ENCODE peak calls at places on chromosome 17, in ten cellular contexts. One of them, this sample, is unnamed.

GRCh38 chr17:19309701-19310100 is 52.8 kb downstream of the B9D1 start:
- DNase-seq in transverse colon: no peak
- DNase-seq in upper lobe of left lung: no peak
- DNase-seq in GM23338: no peak
- DNase-seq in HL-60: no peak
- DNase-seq in stomach: no peak
- DNase-seq in sigmoid colon: peak
- DNase-seq in H1: no peak
- DNase-seq in suprapubic skin: no peak
- DNase-seq in prostate gland: no peak
- DNase-seq in this sample: peak

GRCh38 chr17:11558681-11559234 is 39.5 kb upstream of the DNAH9 start:
- DNase-seq in transverse colon: no peak
- DNase-seq in upper lobe of left lung: no peak
- DNase-seq in GM23338: no peak
- DNase-seq in HL-60: no peak
- DNase-seq in stomach: no peak
- DNase-seq in sigmoid colon: no peak
- DNase-seq in H1: no peak
- DNase-seq in suprapubic skin: no peak
- DNase-seq in prostate gland: no peak
- DNase-seq in this sample: no peak

GRCh38 chr17:40542562-40543411 is 22.5 kb downstream of the CCR7 start:
- DNase-seq in transverse colon: peak
- DNase-seq in upper lobe of left lung: no peak
- DNase-seq in GM23338: no peak
- DNase-seq in HL-60: no peak
- DNase-seq in stomach: peak
- DNase-seq in sigmoid colon: peak
- DNase-seq in H1: no peak
- DNase-seq in suprapubic skin: peak
- DNase-seq in prostate gland: no peak
- DNase-seq in this sample: peak

GRCh38 chr17:60352569-60352968 is 39.4 kb downstream of the USP32 start:
- DNase-seq in transverse colon: no peak
- DNase-seq in upper lobe of left lung: no peak
- DNase-seq in GM23338: no peak
- DNase-seq in HL-60: no peak
- DNase-seq in stomach: no peak
- DNase-seq in sigmoid colon: no peak
- DNase-seq in H1: no peak
- DNase-seq in suprapubic skin: no peak
- DNase-seq in prostate gland: no peak
- DNase-seq in this sample: no peak

GRCh38 chr17:30454635-30455034 is 22.6 kb upstream of the GOSR1 start:
- DNase-seq in transverse colon: no peak
- DNase-seq in upper lobe of left lung: no peak
- DNase-seq in GM23338: no peak
- DNase-seq in HL-60: peak
- DNase-seq in stomach: no peak
- DNase-seq in sigmoid colon: no peak
- DNase-seq in H1: no peak
- DNase-seq in suprapubic skin: no peak
- DNase-seq in prostate gland: no peak
- DNase-seq in this sample: no peak

GRCh38 chr17:4953461-4953961 is 2.6 kb downstream of the ENO3 start:
- DNase-seq in transverse colon: no peak
- DNase-seq in upper lobe of left lung: no peak
- DNase-seq in GM23338: no peak
- DNase-seq in HL-60: no peak
- DNase-seq in stomach: no peak
- DNase-seq in sigmoid colon: no peak
- DNase-seq in H1: no peak
- DNase-seq in suprapubic skin: no peak
- DNase-seq in prostate gland: no peak
- DNase-seq in this sample: no peak

GRCh38 chr17:50511058-50511457 is 2.8 kb downstream of the MYCBPAP start:
- DNase-seq in transverse colon: no peak
- DNase-seq in upper lobe of left lung: no peak
- DNase-seq in GM23338: no peak
- DNase-seq in HL-60: no peak
- DNase-seq in stomach: no peak
- DNase-seq in sigmoid colon: no peak
- DNase-seq in H1: no peak
- DNase-seq in suprapubic skin: no peak
- DNase-seq in prostate gland: no peak
- DNase-seq in this sample: peak

GRCh38 chr17:1177099-1177996 is 2.4 kb downstream of the ABR start:
- DNase-seq in transverse colon: no peak
- DNase-seq in upper lobe of left lung: no peak
- DNase-seq in GM23338: no peak
- DNase-seq in HL-60: no peak
- DNase-seq in stomach: no peak
- DNase-seq in sigmoid colon: no peak
- DNase-seq in H1: no peak
- DNase-seq in suprapubic skin: no peak
- DNase-seq in prostate gland: no peak
- DNase-seq in this sample: no peak

GRCh38 chr17:231966-232807 is 50.7 kb upstream of the DOC2B start:
- DNase-seq in transverse colon: peak
- DNase-seq in upper lobe of left lung: no peak
- DNase-seq in GM23338: no peak
- DNase-seq in HL-60: no peak
- DNase-seq in stomach: no peak
- DNase-seq in sigmoid colon: peak
- DNase-seq in H1: peak
- DNase-seq in suprapubic skin: peak
- DNase-seq in prostate gland: no peak
- DNase-seq in this sample: peak

GRCh38 chr17:68190495-68190894 is 57.3 kb upstream of the AMZ2 start:
- DNase-seq in transverse colon: no peak
- DNase-seq in upper lobe of left lung: no peak
- DNase-seq in GM23338: no peak
- DNase-seq in HL-60: no peak
- DNase-seq in stomach: no peak
- DNase-seq in sigmoid colon: no peak
- DNase-seq in H1: no peak
- DNase-seq in suprapubic skin: no peak
- DNase-seq in prostate gland: no peak
- DNase-seq in this sample: no peak

GRCh38 chr17:17542906-17543635 is 46.9 kb upstream of the RASD1 start:
- DNase-seq in transverse colon: no peak
- DNase-seq in upper lobe of left lung: peak
- DNase-seq in GM23338: no peak
- DNase-seq in HL-60: no peak
- DNase-seq in stomach: no peak
- DNase-seq in sigmoid colon: no peak
- DNase-seq in H1: no peak
- DNase-seq in suprapubic skin: no peak
- DNase-seq in prostate gland: no peak
- DNase-seq in this sample: no peak

GRCh38 chr17:8797621-8798175 is 1.5 kb downstream of the MFSD6L start:
- DNase-seq in transverse colon: no peak
- DNase-seq in upper lobe of left lung: peak
- DNase-seq in GM23338: no peak
- DNase-seq in HL-60: no peak
- DNase-seq in stomach: no peak
- DNase-seq in sigmoid colon: no peak
- DNase-seq in H1: peak
- DNase-seq in suprapubic skin: no peak
- DNase-seq in prostate gland: no peak
- DNase-seq in this sample: no peak

GRCh38 chr17:57834146-57834741 is 15.6 kb downstream of the MRPS23 start:
- DNase-seq in transverse colon: no peak
- DNase-seq in upper lobe of left lung: no peak
- DNase-seq in GM23338: peak
- DNase-seq in HL-60: no peak
- DNase-seq in stomach: peak
- DNase-seq in sigmoid colon: peak
- DNase-seq in H1: peak
- DNase-seq in suprapubic skin: no peak
- DNase-seq in prostate gland: peak
- DNase-seq in this sample: no peak

GRCh38 chr17:67759355-67760171 is 41.8 kb downstream of the NOL11 start:
- DNase-seq in transverse colon: peak
- DNase-seq in upper lobe of left lung: no peak
- DNase-seq in GM23338: no peak
- DNase-seq in HL-60: no peak
- DNase-seq in stomach: no peak
- DNase-seq in sigmoid colon: peak
- DNase-seq in H1: no peak
- DNase-seq in suprapubic skin: peak
- DNase-seq in prostate gland: no peak
- DNase-seq in this sample: peak

GRCh38 chr17:5592382-5592781 is 8.1 kb upstream of the NLRP1 start:
- DNase-seq in transverse colon: no peak
- DNase-seq in upper lobe of left lung: no peak
- DNase-seq in GM23338: peak
- DNase-seq in HL-60: no peak
- DNase-seq in stomach: no peak
- DNase-seq in sigmoid colon: no peak
- DNase-seq in H1: no peak
- DNase-seq in suprapubic skin: no peak
- DNase-seq in prostate gland: no peak
- DNase-seq in this sample: no peak

DNA sequence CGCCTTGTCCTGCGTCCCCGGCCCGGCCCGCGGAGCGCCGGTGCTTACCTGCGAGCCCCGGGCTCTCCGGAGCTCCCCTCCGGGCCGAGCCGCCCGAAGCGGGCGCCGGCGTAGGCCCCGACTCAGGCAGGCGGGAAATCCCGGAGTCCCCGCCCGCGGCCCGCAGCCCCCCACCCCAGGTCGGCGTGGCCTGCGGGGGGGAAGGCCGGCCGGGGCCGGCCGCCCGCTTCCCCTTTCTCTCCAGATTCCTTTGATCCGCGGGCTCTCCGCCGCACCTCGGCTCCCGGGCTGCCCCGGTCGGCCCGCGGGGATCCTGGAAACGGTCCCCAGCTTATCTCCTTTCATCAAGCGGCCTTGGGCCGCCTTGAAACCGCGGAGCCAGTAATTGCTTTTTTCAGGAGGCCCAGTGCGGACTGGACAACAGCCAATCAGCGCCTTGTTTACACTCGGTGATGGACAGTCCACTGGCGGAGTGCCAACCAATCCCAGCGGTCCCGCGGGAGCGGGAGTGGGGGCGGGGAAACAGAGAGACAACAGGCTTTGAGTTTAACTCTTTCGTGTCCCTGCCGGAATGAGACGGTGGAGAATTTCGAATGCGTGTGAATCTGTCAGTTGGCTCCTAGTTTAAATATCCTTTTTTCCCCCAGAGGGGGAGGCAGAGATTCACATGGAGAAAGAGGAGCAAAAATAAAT is 1.4 kb upstream of the BAHCC1 start:
- DNase-seq in transverse colon: peak
- DNase-seq in upper lobe of left lung: peak
- DNase-seq in GM23338: peak
- DNase-seq in HL-60: peak
- DNase-seq in stomach: peak
- DNase-seq in sigmoid colon: peak
- DNase-seq in H1: peak
- DNase-seq in suprapubic skin: peak
- DNase-seq in prostate gland: peak
- DNase-seq in this sample: peak
- TF ChIP-seq POLR2AphosphoS5 in transverse colon: peak
- TF ChIP-seq POLR2AphosphoS5 in upper lobe of left lung: peak
- TF ChIP-seq POLR2AphosphoS5 in GM23338: no peak
- TF ChIP-seq POLR2AphosphoS5 in HL-60: peak
- TF ChIP-seq POLR2AphosphoS5 in stomach: peak
- TF ChIP-seq POLR2AphosphoS5 in sigmoid colon: peak
- TF ChIP-seq POLR2AphosphoS5 in H1: no peak
- TF ChIP-seq POLR2AphosphoS5 in suprapubic skin: peak
- TF ChIP-seq POLR2AphosphoS5 in prostate gland: peak
- TF ChIP-seq POLR2AphosphoS5 in this sample: peak

DNA sequence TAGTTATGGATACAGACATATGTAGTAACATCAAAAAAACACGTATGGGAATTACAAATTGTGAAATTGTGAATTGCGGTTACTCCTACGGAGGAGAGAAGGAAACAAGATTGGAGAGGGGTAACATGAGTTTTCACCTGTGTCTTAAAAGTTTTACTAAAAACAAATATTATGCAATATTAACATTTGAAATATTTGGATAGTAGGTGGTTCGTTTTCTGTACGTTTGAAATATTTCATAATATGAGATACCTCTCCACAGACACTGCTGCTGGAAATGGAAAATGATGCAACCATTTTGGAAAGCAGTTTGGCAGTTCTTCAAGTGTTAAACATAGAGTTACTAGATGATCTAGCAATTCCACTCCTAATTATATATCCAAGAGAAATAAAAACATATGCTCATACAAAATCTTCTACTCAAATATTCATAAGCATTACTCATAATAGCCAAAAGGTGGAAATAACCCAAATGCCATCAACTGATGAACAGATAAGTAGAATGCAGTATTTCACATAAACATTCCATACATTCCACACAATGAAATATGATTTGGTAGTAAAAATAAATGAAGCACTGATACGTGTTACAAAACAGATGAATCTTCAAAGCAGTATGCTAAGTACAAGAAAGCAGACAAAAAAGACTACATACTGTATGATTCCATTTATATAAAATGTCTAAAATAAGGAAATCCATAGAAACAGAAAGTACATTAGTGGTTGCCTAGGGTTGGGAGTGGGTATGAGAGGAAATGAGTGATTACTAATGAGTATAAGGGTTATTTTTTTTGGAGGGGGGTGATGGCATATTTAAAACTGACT is 40.8 kb upstream of the ABCA10 start:
- DNase-seq in transverse colon: no peak
- DNase-seq in upper lobe of left lung: no peak
- DNase-seq in GM23338: no peak
- DNase-seq in HL-60: peak
- DNase-seq in stomach: no peak
- DNase-seq in sigmoid colon: no peak
- DNase-seq in H1: no peak
- DNase-seq in suprapubic skin: no peak
- DNase-seq in prostate gland: no peak
- DNase-seq in this sample: no peak
- TF ChIP-seq POLR2AphosphoS5 in transverse colon: no peak
- TF ChIP-seq POLR2AphosphoS5 in upper lobe of left lung: no peak
- TF ChIP-seq POLR2AphosphoS5 in GM23338: no peak
- TF ChIP-seq POLR2AphosphoS5 in HL-60: no peak
- TF ChIP-seq POLR2AphosphoS5 in stomach: no peak
- TF ChIP-seq POLR2AphosphoS5 in sigmoid colon: no peak
- TF ChIP-seq POLR2AphosphoS5 in H1: no peak
- TF ChIP-seq POLR2AphosphoS5 in suprapubic skin: no peak
- TF ChIP-seq POLR2AphosphoS5 in prostate gland: no peak
- TF ChIP-seq POLR2AphosphoS5 in this sample: no peak

GRCh38 chr17:56031636-56032035 is 121.6 kb upstream of the ANKFN1 start:
- DNase-seq in transverse colon: no peak
- DNase-seq in upper lobe of left lung: no peak
- DNase-seq in GM23338: no peak
- DNase-seq in HL-60: no peak
- DNase-seq in stomach: no peak
- DNase-seq in sigmoid colon: no peak
- DNase-seq in H1: no peak
- DNase-seq in suprapubic skin: no peak
- DNase-seq in prostate gland: no peak
- DNase-seq in this sample: no peak
- TF ChIP-seq POLR2AphosphoS5 in transverse colon: no peak
- TF ChIP-seq POLR2AphosphoS5 in upper lobe of left lung: no peak
- TF ChIP-seq POLR2AphosphoS5 in GM23338: no peak
- TF ChIP-seq POLR2AphosphoS5 in HL-60: no peak
- TF ChIP-seq POLR2AphosphoS5 in stomach: no peak
- TF ChIP-seq POLR2AphosphoS5 in sigmoid colon: no peak
- TF ChIP-seq POLR2AphosphoS5 in H1: no peak
- TF ChIP-seq POLR2AphosphoS5 in suprapubic skin: no peak
- TF ChIP-seq POLR2AphosphoS5 in prostate gland: no peak
- TF ChIP-seq POLR2AphosphoS5 in this sample: no peak

GRCh38 chr17:47685556-47686275 is 8.2 kb upstream of the TBKBP1 start:
- DNase-seq in transverse colon: no peak
- DNase-seq in upper lobe of left lung: no peak
- DNase-seq in GM23338: no peak
- DNase-seq in HL-60: no peak
- DNase-seq in stomach: no peak
- DNase-seq in sigmoid colon: no peak
- DNase-seq in H1: no peak
- DNase-seq in suprapubic skin: no peak
- DNase-seq in prostate gland: no peak
- DNase-seq in this sample: no peak
- TF ChIP-seq POLR2AphosphoS5 in transverse colon: no peak
- TF ChIP-seq POLR2AphosphoS5 in upper lobe of left lung: no peak
- TF ChIP-seq POLR2AphosphoS5 in GM23338: no peak
- TF ChIP-seq POLR2AphosphoS5 in HL-60: no peak
- TF ChIP-seq POLR2AphosphoS5 in stomach: no peak
- TF ChIP-seq POLR2AphosphoS5 in sigmoid colon: no peak
- TF ChIP-seq POLR2AphosphoS5 in H1: no peak
- TF ChIP-seq POLR2AphosphoS5 in suprapubic skin: no peak
- TF ChIP-seq POLR2AphosphoS5 in prostate gland: no peak
- TF ChIP-seq POLR2AphosphoS5 in this sample: no peak

This sample was measured in spleen.